ENCODE peak calls at places on chromosomes 13 and 19, in ten cellular contexts. W is suprapubic skin, E is heart right ventricle, M is cardiac muscle cell, L is brain microvascular endothelial cell, Z is body of pancreas, B is esophagus squamous epithelium, F is OCI-LY7, Q is Karpas-422, I is pancreas. J is an unnamed sample.
A peak's percentile ranks its signal among the peaks of the same experiment; 100 is the strongest.

GRCh38 chr13:71712988-71713653 is 153.9 kb downstream of the DACH1 start:
- DNase-seq in B (no peak), Q (no peak), L (peak; percentile 58), Z (no peak), I (no peak), E (peak; percentile 33), F (no peak), W (no peak), M (peak; percentile 30), J (no peak)

GRCh38 chr13:51614350-51614786 is 30.1 kb downstream of the WDFY2 start:
- DNase-seq in I (peak; percentile 36), Z (peak; percentile 41), F (peak; percentile 76), W (no peak), E (peak; percentile 45), M (no peak), Q (peak; percentile 78), B (no peak), L (no peak), J (no peak)

GRCh38 chr13:113148940-113149503 is 9.4 kb upstream of the PROZ start:
- DNase-seq in Z (no peak), E (no peak), L (no peak), Q (no peak), M (no peak), F (no peak), W (no peak), I (no peak), B (no peak), J (no peak)

GRCh38 chr19:50510700-50511068 is 307 bp downstream of the JOSD2 start:
- DNase-seq in Z (no peak), L (no peak), M (peak; percentile 18), Q (no peak), F (no peak), I (no peak), B (no peak), E (no peak), W (no peak), J (no peak)

GRCh38 chr13:85597790-85598500 is 201.3 kb downstream of the SLITRK6 start:
- DNase-seq in Z (no peak), M (no peak), E (no peak), B (no peak), Q (no peak), L (no peak), W (no peak), I (no peak), F (no peak), J (no peak)

GRCh38 chr13:108346376-108346775 is 76.9 kb downstream of the TNFSF13B start:
- DNase-seq in W (no peak), L (no peak), F (no peak), I (no peak), E (no peak), Q (no peak), B (no peak), Z (no peak), M (no peak), J (no peak)

GRCh38 chr13:40336228-40337221 is 329.9 kb downstream of the FOXO1 start:
- DNase-seq in E (no peak), F (no peak), Z (peak; percentile 72), L (no peak), B (no peak), I (peak; percentile 46), W (no peak), Q (no peak), M (no peak), J (no peak)

GRCh38 chr13:59360108-59360507 is 803.6 kb downstream of the DIAPH3 start:
- DNase-seq in L (no peak), Q (no peak), Z (no peak), W (no peak), M (peak; percentile 57), I (no peak), F (no peak), B (no peak), E (no peak), J (no peak)

GRCh38 chr13:44756411-44756810 is 180.3 kb upstream of the TSC22D1 start:
- DNase-seq in M (peak; percentile 8), E (no peak), I (no peak), W (no peak), B (no peak), L (no peak), F (no peak), Q (no peak), Z (no peak), J (no peak)

GRCh38 chr19:55642153-55643002 is 1.1 kb upstream of the ZNF581 start:
- DNase-seq in L (no peak), Q (peak; percentile 90), W (no peak), E (peak; percentile 14), M (peak; percentile 39), B (no peak), F (peak; percentile 63), Z (no peak), I (no peak), J (no peak)

GRCh38 chr13:109156181-109156935 is 526.9 kb downstream of the MYO16 start:
- DNase-seq in Q (no peak), B (no peak), Z (no peak), I (no peak), W (no peak), L (peak; percentile 45), M (peak; percentile 88), F (no peak), E (peak; percentile 34), J (peak; percentile 95)

GRCh38 chr13:23889598-23890224 is 511 bp upstream of the MIPEP start:
- DNase-seq in W (no peak), B (no peak), I (no peak), E (no peak), F (peak; percentile 25), L (no peak), Z (no peak), Q (peak; percentile 78), M (no peak), J (no peak)

GRCh38 chr13:113205428-113205931 is 3.0 kb downstream of the PCID2 start:
- DNase-seq in I (no peak), Q (no peak), W (no peak), B (no peak), M (peak; percentile 48), Z (no peak), F (no peak), E (no peak), L (no peak), J (no peak)

GRCh38 chr13:29573190-29573589 is 22.3 kb downstream of the SLC7A1 start:
- DNase-seq in I (peak; percentile 41), F (peak; percentile 23), B (peak; percentile 2), E (no peak), W (no peak), Z (peak; percentile 66), Q (no peak), L (no peak), M (peak; percentile 39), J (no peak)

GRCh38 chr13:98543380-98544104 is 33.4 kb downstream of the STK24 start:
- DNase-seq in M (no peak), Q (no peak), I (no peak), Z (no peak), W (no peak), F (no peak), E (no peak), B (no peak), L (no peak), J (no peak)

GRCh38 chr19:49573009-49573408 is 7.3 kb downstream of the NOSIP start:
- DNase-seq in L (no peak), I (no peak), B (no peak), Q (no peak), F (no peak), E (no peak), W (no peak), M (no peak), Z (no peak), J (no peak)

DNA sequence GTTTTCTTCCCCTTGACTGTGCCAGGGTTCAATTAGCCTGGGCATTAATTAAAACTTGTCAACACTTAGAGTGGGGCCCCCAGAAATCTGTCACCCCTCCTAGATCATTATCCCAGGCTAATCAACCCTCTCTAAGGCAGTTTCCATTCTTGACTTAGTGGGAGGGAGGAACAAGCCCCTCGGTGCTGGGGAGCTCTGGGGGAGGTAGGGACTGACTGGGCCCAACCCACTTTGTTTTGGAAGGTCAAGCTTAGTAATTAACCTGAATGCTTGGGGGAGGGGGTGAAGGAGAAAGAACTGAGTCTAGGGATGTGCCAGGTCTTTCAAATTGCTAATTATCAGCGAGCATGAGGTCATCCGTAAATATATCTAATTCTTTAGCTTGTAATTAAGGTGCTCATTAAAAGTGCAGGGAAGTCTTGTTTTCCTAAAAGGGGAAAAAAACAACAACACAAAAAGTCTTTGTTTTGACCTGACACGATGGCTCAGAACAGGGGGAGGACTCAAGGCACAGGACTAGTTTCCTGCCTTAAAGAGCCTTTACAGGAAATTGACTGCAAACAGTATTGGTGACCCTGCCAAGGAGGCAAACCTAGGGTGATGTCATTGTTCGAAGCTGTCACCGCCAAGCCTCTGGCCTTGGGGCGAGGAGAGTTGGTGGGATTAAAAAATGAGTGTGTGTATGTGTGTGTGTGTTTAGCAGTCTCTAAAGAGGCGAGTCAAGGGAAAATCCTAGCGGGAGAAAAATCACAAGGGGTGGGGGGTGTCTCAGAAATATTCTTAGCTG is 19.4 kb downstream of the ACTN4 start:
- DNase-seq in M (peak; percentile 75), B (no peak), F (peak; percentile 48), W (no peak), E (peak; percentile 76), L (peak; percentile 63), Z (peak; percentile 87), I (peak; percentile 84), Q (peak; percentile 72), J (peak; percentile 76)
- H3K27ac ChIP-seq in M (peak overlapping the region; percentile 98), B (peak overlapping the region; percentile 97), F (peak overlapping the region; percentile 25), W (peak overlapping the region; percentile 96), E (peak overlapping the region; percentile 97), L (peak overlapping the region; percentile 78), Z (peak overlapping the region; percentile 84), I (peak overlapping the region; percentile 93), Q (peak overlapping the region; percentile 82), J (peak overlapping the region; percentile 91)

GRCh38 chr19:11355160-11356073 is at the start of gene PLPPR2:
- DNase-seq in E (peak; percentile 93), L (peak; percentile 92), M (peak; percentile 92), F (peak; percentile 85), B (peak; percentile 52), Z (peak; percentile 95), Q (no peak), I (peak; percentile 93), W (peak; percentile 97), J (peak; percentile 92)
- H3K4me3 ChIP-seq in E (peak within 1 kb of the TSS; percentile 65), L (peak within 1 kb of the TSS; percentile 64), M (peak within 1 kb of the TSS; percentile 33), F (peak within 1 kb of the TSS; percentile 57), B (peak within 1 kb of the TSS; percentile 55), Z (peak within 1 kb of the TSS; percentile 31), Q (no peak within 1 kb of the TSS), I (peak within 1 kb of the TSS; percentile 42), W (peak within 1 kb of the TSS; percentile 61), J (peak within 1 kb of the TSS; percentile 51)

GRCh38 chr19:15836595-15837398 is 21.3 kb upstream of the OR10H1 start:
- DNase-seq in M (peak; percentile 97), W (peak; percentile 99), I (peak; percentile 93), E (peak; percentile 99), Z (peak; percentile 96), B (peak; percentile 91), L (peak; percentile 92), Q (peak; percentile 96), F (peak; percentile 98), J (peak; percentile 91)
- H3K27ac ChIP-seq in M (no peak overlapping the region), W (peak overlapping the region; percentile 98), I (peak overlapping the region; percentile 99), E (peak overlapping the region; percentile 98), Z (peak overlapping the region; percentile 97), B (peak overlapping the region; percentile 100), L (peak overlapping the region; percentile 90), Q (no peak overlapping the region), F (peak overlapping the region; percentile 89), J (peak overlapping the region; percentile 88)

GRCh38 chr19:35613574-35613973 is 1.0 kb downstream of the HAUS5 start:
- DNase-seq in M (no peak), Z (no peak), Q (no peak), L (no peak), W (no peak), I (no peak), B (no peak), E (no peak), F (no peak), J (no peak)
- H3K4me3 ChIP-seq in M (no peak overlapping the region), Z (no peak overlapping the region), Q (peak overlapping the region; percentile 94), L (no peak overlapping the region), W (no peak overlapping the region), I (no peak overlapping the region), B (no peak overlapping the region), E (no peak overlapping the region), F (peak overlapping the region; percentile 82), J (no peak overlapping the region)

GRCh38 chr13:110641055-110642015 is 26.0 kb downstream of the NAXD start:
- DNase-seq in E (peak; percentile 37), Z (no peak), Q (no peak), L (peak; percentile 69), B (no peak), W (peak; percentile 70), F (no peak), I (no peak), M (no peak), J (no peak)
- H3K27ac ChIP-seq in E (peak overlapping the region; percentile 52), Z (no peak overlapping the region), Q (no peak overlapping the region), L (no peak overlapping the region), B (no peak overlapping the region), W (no peak overlapping the region), F (no peak overlapping the region), I (no peak overlapping the region), M (peak overlapping the region; percentile 39), J (no peak overlapping the region)